ENCODE peak calls at places on chromosomes 13 and 19, in five cellular contexts. T is amygdala; Z is ovary; J is stimulated activated CD8-positive, alpha-beta memory T cell treated with anti-CD3 and anti-CD28 coated beads, Interleukin-2, amount 100 ng/mL, for 48 hours; Y is endothelial cell. U is an unnamed sample.
A peak's percentile ranks its signal among the peaks of the same experiment; 100 is the strongest.

GRCh38 chr13:111043575-111043982 is 71.5 kb upstream of the ARHGEF7 start:
- DNase-seq in T (no peak), Z (no peak), J (no peak), Y (no peak), U (peak; percentile 83)

GRCh38 chr13:44686478-44687071 is 110.4 kb upstream of the TSC22D1 start:
- DNase-seq in T (no peak), Z (no peak), J (no peak), Y (no peak), U (no peak)

GRCh38 chr13:85601526-85601925 is 197.7 kb downstream of the SLITRK6 start:
- DNase-seq in T (no peak), Z (no peak), J (no peak), Y (no peak), U (no peak)

GRCh38 chr13:110913322-110913721 is 1.5 kb downstream of the ANKRD10 start:
- DNase-seq in T (no peak), Z (no peak), J (no peak), Y (no peak), U (peak; percentile 45)

GRCh38 chr13:49419292-49419691 is 24.6 kb downstream of the CAB39L start:
- DNase-seq in T (no peak), Z (peak; percentile 51), J (no peak), Y (no peak), U (peak; percentile 53)

GRCh38 chr13:46860734-46861133 is 36.1 kb downstream of the HTR2A start:
- DNase-seq in T (no peak), Z (no peak), J (no peak), Y (no peak), U (no peak)

GRCh38 chr13:20983386-20983785 is 78.0 kb downstream of the LATS2 start:
- DNase-seq in T (no peak), Z (no peak), J (no peak), Y (no peak), U (no peak)

GRCh38 chr19:49071860-49072547 is 495 bp downstream of the KCNA7 start:
- DNase-seq in T (no peak), Z (no peak), J (no peak), Y (no peak), U (peak; percentile 3)

GRCh38 chr13:48411281-48412099 is 1.4 kb downstream of the LPAR6 start:
- DNase-seq in T (no peak), Z (no peak), J (no peak), Y (no peak), U (peak; percentile 12)

GRCh38 chr19:35247526-35248309 is 1.1 kb upstream of the LSR start:
- DNase-seq in T (no peak), Z (peak; percentile 27), J (peak; percentile 58), Y (peak; percentile 66), U (no peak)

U was measured in myocyte.